ENCODE peak calls at places on chromosomes 13 and 19, in nine cellular contexts. One of them, this sample, is unnamed.
A peak's percentile ranks its signal among the peaks of the same experiment; 100 is the strongest.

GRCh38 chr19:1133471-1133929 is 29.7 kb downstream of the GPX4 start:
- DNase-seq in AG09309: no peak
- DNase-seq in Peyer's patch: peak; percentile 93
- DNase-seq in neural crest cell: no peak
- DNase-seq in A549: peak; percentile 41
- DNase-seq in endodermal cell: peak; percentile 87
- DNase-seq in BJ: no peak
- DNase-seq in astrocyte of the cerebellum: no peak
- DNase-seq in endothelial cell of umbilical vein: no peak
- DNase-seq in this sample: no peak

GRCh38 chr19:56840452-56841193 is at the start of the genes PEG3 and ZIM2:
- DNase-seq in AG09309: no peak
- DNase-seq in Peyer's patch: peak; percentile 52
- DNase-seq in neural crest cell: no peak
- DNase-seq in A549: no peak
- DNase-seq in endodermal cell: no peak
- DNase-seq in BJ: no peak
- DNase-seq in astrocyte of the cerebellum: no peak
- DNase-seq in endothelial cell of umbilical vein: no peak
- DNase-seq in this sample: no peak

GRCh38 chr13:66520511-66521390 is 709.4 kb downstream of the PCDH9 start:
- DNase-seq in AG09309: no peak
- DNase-seq in Peyer's patch: no peak
- DNase-seq in neural crest cell: no peak
- DNase-seq in A549: no peak
- DNase-seq in endodermal cell: no peak
- DNase-seq in BJ: no peak
- DNase-seq in astrocyte of the cerebellum: no peak
- DNase-seq in endothelial cell of umbilical vein: no peak
- DNase-seq in this sample: no peak

GRCh38 chr19:41398042-41398403 is 405 bp downstream of the BCKDHA start:
- DNase-seq in AG09309: no peak
- DNase-seq in Peyer's patch: no peak
- DNase-seq in neural crest cell: no peak
- DNase-seq in A549: no peak
- DNase-seq in endodermal cell: no peak
- DNase-seq in BJ: no peak
- DNase-seq in astrocyte of the cerebellum: no peak
- DNase-seq in endothelial cell of umbilical vein: no peak
- DNase-seq in this sample: no peak

GRCh38 chr13:77323858-77324257 is 3.0 kb downstream of the MYCBP2 start:
- DNase-seq in AG09309: no peak
- DNase-seq in Peyer's patch: no peak
- DNase-seq in neural crest cell: no peak
- DNase-seq in A549: no peak
- DNase-seq in endodermal cell: no peak
- DNase-seq in BJ: no peak
- DNase-seq in astrocyte of the cerebellum: no peak
- DNase-seq in endothelial cell of umbilical vein: no peak
- DNase-seq in this sample: no peak

GRCh38 chr13:20340759-20341161 is 108.6 kb upstream of the GJB6 start:
- DNase-seq in AG09309: peak; percentile 3
- DNase-seq in Peyer's patch: no peak
- DNase-seq in neural crest cell: no peak
- DNase-seq in A549: no peak
- DNase-seq in endodermal cell: peak; percentile 55
- DNase-seq in BJ: no peak
- DNase-seq in astrocyte of the cerebellum: no peak
- DNase-seq in endothelial cell of umbilical vein: no peak
- DNase-seq in this sample: no peak

GRCh38 chr13:29136341-29136740 is 316.2 kb downstream of the MTUS2 start:
- DNase-seq in AG09309: no peak
- DNase-seq in Peyer's patch: no peak
- DNase-seq in neural crest cell: no peak
- DNase-seq in A549: no peak
- DNase-seq in endodermal cell: no peak
- DNase-seq in BJ: no peak
- DNase-seq in astrocyte of the cerebellum: no peak
- DNase-seq in endothelial cell of umbilical vein: no peak
- DNase-seq in this sample: no peak

GRCh38 chr19:28905996-28906395 is 307.0 kb downstream of the UQCRFS1 start:
- DNase-seq in AG09309: no peak
- DNase-seq in Peyer's patch: no peak
- DNase-seq in neural crest cell: no peak
- DNase-seq in A549: no peak
- DNase-seq in endodermal cell: peak; percentile 12
- DNase-seq in BJ: no peak
- DNase-seq in astrocyte of the cerebellum: no peak
- DNase-seq in endothelial cell of umbilical vein: no peak
- DNase-seq in this sample: no peak

GRCh38 chr13:114029866-114030625 is 56.2 kb upstream of the C13orf46 start:
- DNase-seq in AG09309: no peak
- DNase-seq in Peyer's patch: no peak
- DNase-seq in neural crest cell: no peak
- DNase-seq in A549: no peak
- DNase-seq in endodermal cell: no peak
- DNase-seq in BJ: no peak
- DNase-seq in astrocyte of the cerebellum: no peak
- DNase-seq in endothelial cell of umbilical vein: no peak
- DNase-seq in this sample: no peak
- TF ChIP-seq CTCF in AG09309: no peak
- TF ChIP-seq CTCF in Peyer's patch: no peak
- TF ChIP-seq CTCF in neural crest cell: no peak
- TF ChIP-seq CTCF in A549: no peak
- TF ChIP-seq CTCF in endodermal cell: peak; percentile 21
- TF ChIP-seq CTCF in BJ: no peak
- TF ChIP-seq CTCF in astrocyte of the cerebellum: no peak
- TF ChIP-seq CTCF in endothelial cell of umbilical vein: no peak
- TF ChIP-seq CTCF in this sample: no peak

GRCh38 chr19:18439025-18439909 is 1.3 kb upstream of the ISYNA1 start:
- DNase-seq in AG09309: no peak
- DNase-seq in Peyer's patch: peak; percentile 51
- DNase-seq in neural crest cell: no peak
- DNase-seq in A549: no peak
- DNase-seq in endodermal cell: peak; percentile 58
- DNase-seq in BJ: no peak
- DNase-seq in astrocyte of the cerebellum: no peak
- DNase-seq in endothelial cell of umbilical vein: no peak
- DNase-seq in this sample: no peak
- TF ChIP-seq CTCF in AG09309: no peak
- TF ChIP-seq CTCF in Peyer's patch: no peak
- TF ChIP-seq CTCF in neural crest cell: peak; percentile 49
- TF ChIP-seq CTCF in A549: no peak
- TF ChIP-seq CTCF in endodermal cell: peak; percentile 55
- TF ChIP-seq CTCF in BJ: peak; percentile 29
- TF ChIP-seq CTCF in astrocyte of the cerebellum: no peak
- TF ChIP-seq CTCF in endothelial cell of umbilical vein: no peak
- TF ChIP-seq CTCF in this sample: no peak

GRCh38 chr19:18344546-18344945 is 4.1 kb downstream of the PGPEP1 start:
- DNase-seq in AG09309: no peak
- DNase-seq in Peyer's patch: no peak
- DNase-seq in neural crest cell: no peak
- DNase-seq in A549: no peak
- DNase-seq in endodermal cell: no peak
- DNase-seq in BJ: no peak
- DNase-seq in astrocyte of the cerebellum: no peak
- DNase-seq in endothelial cell of umbilical vein: no peak
- DNase-seq in this sample: no peak
- TF ChIP-seq CTCF in AG09309: no peak
- TF ChIP-seq CTCF in Peyer's patch: no peak
- TF ChIP-seq CTCF in neural crest cell: no peak
- TF ChIP-seq CTCF in A549: no peak
- TF ChIP-seq CTCF in endodermal cell: no peak
- TF ChIP-seq CTCF in BJ: no peak
- TF ChIP-seq CTCF in astrocyte of the cerebellum: no peak
- TF ChIP-seq CTCF in endothelial cell of umbilical vein: no peak
- TF ChIP-seq CTCF in this sample: no peak

GRCh38 chr13:32938907-32939306 is 77.3 kb upstream of the KL start:
- DNase-seq in AG09309: peak; percentile 17
- DNase-seq in Peyer's patch: no peak
- DNase-seq in neural crest cell: no peak
- DNase-seq in A549: no peak
- DNase-seq in endodermal cell: no peak
- DNase-seq in BJ: no peak
- DNase-seq in astrocyte of the cerebellum: no peak
- DNase-seq in endothelial cell of umbilical vein: no peak
- DNase-seq in this sample: no peak

GRCh38 chr13:32940601-32941000 is 75.6 kb upstream of the KL start:
- DNase-seq in AG09309: no peak
- DNase-seq in Peyer's patch: no peak
- DNase-seq in neural crest cell: no peak
- DNase-seq in A549: no peak
- DNase-seq in endodermal cell: no peak
- DNase-seq in BJ: no peak
- DNase-seq in astrocyte of the cerebellum: peak; percentile 24
- DNase-seq in endothelial cell of umbilical vein: no peak
- DNase-seq in this sample: no peak

GRCh38 chr13:32946558-32946957 is 69.7 kb upstream of the KL start:
- DNase-seq in AG09309: no peak
- DNase-seq in Peyer's patch: no peak
- DNase-seq in neural crest cell: no peak
- DNase-seq in A549: no peak
- DNase-seq in endodermal cell: no peak
- DNase-seq in BJ: no peak
- DNase-seq in astrocyte of the cerebellum: no peak
- DNase-seq in endothelial cell of umbilical vein: no peak
- DNase-seq in this sample: no peak

DNA sequence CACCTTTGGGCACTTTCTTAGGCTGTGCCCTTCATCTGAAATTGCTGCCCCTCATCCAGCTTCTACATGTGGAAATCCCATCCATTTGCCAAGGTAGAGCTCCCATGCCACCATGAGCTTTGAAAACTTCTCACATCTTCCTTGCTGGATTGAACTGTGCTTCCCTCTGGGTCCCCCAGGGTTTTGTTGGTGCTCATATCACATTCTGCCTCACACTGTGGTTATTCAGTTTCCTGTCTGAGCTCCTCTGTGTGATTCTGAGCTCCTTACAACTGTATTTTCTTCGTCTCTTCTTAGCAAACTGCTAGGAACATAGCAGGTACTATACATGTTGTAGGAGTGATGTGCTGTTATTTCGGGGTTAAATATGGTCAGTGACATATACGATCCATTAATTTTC is 74.9 kb upstream of the KL start:
- DNase-seq in AG09309: no peak
- DNase-seq in Peyer's patch: no peak
- DNase-seq in neural crest cell: no peak
- DNase-seq in A549: no peak
- DNase-seq in endodermal cell: no peak
- DNase-seq in BJ: no peak
- DNase-seq in astrocyte of the cerebellum: no peak
- DNase-seq in endothelial cell of umbilical vein: no peak
- DNase-seq in this sample: no peak
- TF ChIP-seq CTCF in AG09309: no peak
- TF ChIP-seq CTCF in Peyer's patch: no peak
- TF ChIP-seq CTCF in neural crest cell: no peak
- TF ChIP-seq CTCF in A549: no peak
- TF ChIP-seq CTCF in endodermal cell: no peak
- TF ChIP-seq CTCF in BJ: no peak
- TF ChIP-seq CTCF in astrocyte of the cerebellum: no peak
- TF ChIP-seq CTCF in endothelial cell of umbilical vein: no peak
- TF ChIP-seq CTCF in this sample: no peak